ENCODE peak calls at places on chromosomes 1 and 21, in seven cellular contexts. I is upper lobe of right lung, L is ovary, R is spleen, M is stomach, O is heart right ventricle, A is Panc1. D is an unnamed sample.

GRCh38 chr21:27425172-27425571 is 458.3 kb upstream of the ADAMTS5 start:
- DNase-seq in M (no peak), I (no peak), R (no peak), L (no peak), A (no peak), O (no peak), D (no peak)

GRCh38 chr1:80882552-80882951 is 918.2 kb upstream of the ADGRL2 start:
- DNase-seq in O (no peak), R (no peak), I (no peak), M (no peak), A (no peak), L (no peak), D (no peak)

GRCh38 chr1:241985787-241986186 is 13.1 kb downstream of the MAP1LC3C start:
- DNase-seq in A (no peak), R (no peak), I (no peak), M (peak; percentile 30), L (no peak), O (no peak), D (no peak)

GRCh38 chr1:154422521-154422920 is 17.4 kb downstream of the IL6R start:
- DNase-seq in I (no peak), R (peak; percentile 32), O (no peak), M (no peak), A (no peak), L (no peak), D (no peak)

GRCh38 chr1:242534753-242535152 is 10.3 kb upstream of the PLD5 start:
- DNase-seq in I (no peak), R (no peak), O (no peak), M (no peak), A (no peak), L (no peak), D (no peak)

GRCh38 chr1:6489383-6489765 is 2.1 kb downstream of the PLEKHG5 start:
- DNase-seq in I (no peak), M (no peak), L (no peak), O (no peak), A (no peak), R (no peak), D (no peak)

GRCh38 chr1:218845589-218845988 is 328.1 kb upstream of the LYPLAL1 start:
- DNase-seq in A (no peak), M (no peak), I (no peak), R (no peak), O (no peak), L (no peak), D (no peak)

GRCh38 chr1:211198111-211198510 is 61.1 kb upstream of the RCOR3 start:
- DNase-seq in I (no peak), L (no peak), O (no peak), A (no peak), M (no peak), R (no peak), D (no peak)

GRCh38 chr1:210516675-210517459 is 188.2 kb downstream of the HHAT start:
- DNase-seq in I (no peak), A (no peak), M (no peak), R (no peak), L (no peak), O (no peak), D (no peak)

GRCh38 chr1:89989791-89990190 is 5.1 kb upstream of the ZNF326 start:
- DNase-seq in I (no peak), M (no peak), O (no peak), R (no peak), L (no peak), A (no peak), D (no peak)

GRCh38 chr1:116152950-116153691 is 41.9 kb downstream of the MAB21L3 start:
- DNase-seq in L (no peak), I (no peak), R (no peak), O (no peak), A (no peak), M (no peak), D (peak; percentile 60)

GRCh38 chr21:16829532-16829931 is 683.3 kb upstream of the CXADR start:
- DNase-seq in R (no peak), A (no peak), O (no peak), L (no peak), I (no peak), M (no peak), D (no peak)

GRCh38 chr1:165696625-165697100 is 1.7 kb downstream of the ALDH9A1 start:
- DNase-seq in L (peak; percentile 28), I (no peak), R (no peak), O (no peak), A (no peak), M (no peak), D (no peak)

GRCh38 chr1:109274533-109275476 is 8.1 kb downstream of the PSRC1 start:
- DNase-seq in I (peak; percentile 89), M (peak; percentile 74), L (no peak), A (no peak), R (peak; percentile 66), O (no peak), D (peak; percentile 66)

GRCh38 chr1:43622901-43623780 is 26.8 kb upstream of the KDM4A start:
- DNase-seq in A (no peak), R (peak; percentile 58), I (no peak), L (peak; percentile 49), O (no peak), M (no peak), D (no peak)

GRCh38 chr1:209689484-209689883 is 14.3 kb downstream of the G0S2 start:
- DNase-seq in A (no peak), M (peak; percentile 44), R (no peak), L (no peak), O (no peak), I (no peak), D (no peak)

GRCh38 chr1:151165281-151165737 is 393 bp downstream of the LYSMD1 start:
- DNase-seq in O (peak; percentile 66), I (peak; percentile 75), A (no peak), L (peak; percentile 70), R (peak; percentile 88), M (no peak), D (no peak)

DNA sequence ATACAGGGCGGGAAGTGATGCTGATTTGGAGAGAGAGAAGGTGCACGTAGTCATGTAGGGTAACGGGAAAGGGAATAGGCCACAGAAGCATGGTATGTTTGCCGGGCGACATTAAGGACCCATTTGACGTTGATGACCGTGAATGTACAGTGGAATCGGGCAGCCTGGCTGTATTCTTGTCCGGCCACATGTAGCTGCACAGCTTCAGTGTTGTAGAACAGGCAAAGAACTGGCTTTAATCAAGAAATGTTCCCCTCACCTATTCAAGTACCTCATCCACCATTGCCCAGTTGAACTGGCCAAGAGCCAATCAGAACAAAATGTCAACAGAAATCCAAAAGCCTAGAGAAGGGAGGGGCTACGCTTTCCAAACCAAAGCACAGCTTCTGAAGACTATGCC is 104.8 kb downstream of the DHRS3 start:
- DNase-seq in L (no peak), M (no peak), O (no peak), I (no peak), A (no peak), R (no peak), D (no peak)
- H3K27ac ChIP-seq in L (no peak overlapping the region), M (no peak overlapping the region), O (no peak overlapping the region), I (no peak overlapping the region), A (peak overlapping the region; percentile 50), R (no peak overlapping the region), D (no peak overlapping the region)

DNA sequence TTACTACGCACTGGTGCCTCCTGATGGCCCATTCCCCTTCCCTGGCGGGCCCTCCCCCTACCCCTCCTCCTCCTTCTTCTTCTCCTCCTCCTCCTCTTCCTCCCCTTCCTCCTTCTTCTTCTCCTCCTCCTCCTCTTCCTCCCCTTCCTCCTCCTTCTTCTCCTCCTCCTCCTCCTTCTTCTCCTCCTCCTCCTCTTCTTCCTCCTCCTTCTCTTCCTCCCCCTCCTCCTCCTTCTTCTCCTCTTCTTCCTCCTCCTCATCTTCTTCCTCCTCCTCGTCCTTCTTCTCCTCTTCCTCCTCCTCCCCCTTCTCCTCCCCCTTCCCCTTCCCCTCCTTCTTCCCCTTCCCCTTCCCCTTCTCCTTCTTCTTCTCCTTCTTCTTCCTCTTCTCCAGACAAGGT is 64.7 kb upstream of the COG2 start:
- DNase-seq in A (no peak), L (no peak), I (no peak), M (no peak), O (no peak), R (no peak), D (no peak)
- TF ChIP-seq CTCF in A (no peak), L (no peak), I (no peak), M (no peak), O (no peak), R (no peak), D (no peak)

GRCh38 chr1:66276229-66276628 is 257.7 kb upstream of the SGIP1 start:
- DNase-seq in O (no peak), L (no peak), A (no peak), I (no peak), R (no peak), M (no peak), D (no peak)

GRCh38 chr1:66274634-66275033 is 259.3 kb upstream of the SGIP1 start:
- DNase-seq in R (no peak), M (no peak), A (no peak), L (no peak), I (no peak), O (no peak), D (no peak)

GRCh38 chr1:66275083-66275482 is 258.9 kb upstream of the SGIP1 start:
- DNase-seq in O (no peak), A (no peak), R (no peak), L (no peak), M (no peak), I (no peak), D (no peak)

GRCh38 chr1:66273674-66274073 is 260.3 kb upstream of the SGIP1 start:
- DNase-seq in M (no peak), L (no peak), O (no peak), R (no peak), A (no peak), I (no peak), D (no peak)

GRCh38 chr1:66275601-66276023 is 258.3 kb upstream of the SGIP1 start:
- DNase-seq in A (no peak), R (no peak), O (peak; percentile 48), L (no peak), M (no peak), I (no peak), D (no peak)
- H3K4me1 ChIP-seq in A (no peaks in the 10 kb centered on the region), R (peaks cover 71% of the 10 kb centered on the region), O (peaks cover 65% of the 10 kb centered on the region), L (peaks cover 4% of the 10 kb centered on the region), M (peaks cover 63% of the 10 kb centered on the region), I (peaks cover 60% of the 10 kb centered on the region), D (peaks cover 13% of the 10 kb centered on the region)

GRCh38 chr1:2444138-2444591 is 31.8 kb upstream of the PEX10 start:
- DNase-seq in O (no peak), M (no peak), L (no peak), R (no peak), A (no peak), I (no peak), D (no peak)

GRCh38 chr1:2446861-2447260 is 29.2 kb upstream of the PLCH2 start:
- DNase-seq in A (no peak), R (no peak), L (no peak), M (no peak), O (no peak), I (no peak), D (no peak)

GRCh38 chr1:2445162-2445822 is 30.8 kb upstream of the PLCH2 start:
- DNase-seq in L (no peak), M (no peak), I (no peak), O (no peak), A (no peak), R (no peak), D (no peak)

GRCh38 chr1:2446394-2446793 is 29.7 kb upstream of the PLCH2 start:
- DNase-seq in L (no peak), M (no peak), O (no peak), R (no peak), A (no peak), I (no peak), D (no peak)

DNA sequence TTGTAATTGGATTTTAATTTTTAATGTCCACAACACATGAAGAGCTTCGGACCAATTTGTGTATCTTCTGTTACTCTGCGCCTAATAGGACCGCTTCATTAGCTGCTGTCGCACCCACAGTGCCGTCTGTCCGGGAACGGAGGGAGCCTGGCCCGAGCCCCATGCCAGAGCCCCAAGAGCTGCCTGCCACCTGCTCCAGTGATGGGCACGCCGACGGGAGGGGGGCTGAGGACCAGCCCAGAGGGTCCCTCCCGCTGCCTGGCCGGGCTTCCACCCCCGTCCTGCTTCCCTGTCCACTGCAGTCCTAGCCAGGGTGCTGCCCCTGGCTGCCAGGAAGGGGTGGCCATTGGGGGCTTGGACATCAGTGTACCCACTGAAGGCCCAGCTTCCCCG is 30.3 kb upstream of the PLCH2 start:
- DNase-seq in M (no peak), L (no peak), A (no peak), I (no peak), O (no peak), R (no peak), D (no peak)
- H3K27ac ChIP-seq in M (no peak overlapping the region), L (no peak overlapping the region), A (peak overlapping the region; percentile 96), I (no peak overlapping the region), O (no peak overlapping the region), R (no peak overlapping the region), D (no peak overlapping the region)